ENCODE peak calls at places on chromosomes 1 and 21, in ten cellular contexts. T is fibroblast of lung; O is suprapubic skin; L is PC-3; M is A549; D is adrenal gland; Y is BE2C; P is sigmoid colon; H is CD8-positive, alpha-beta T cell; N is ovary. C is an unnamed sample.
A peak's percentile ranks its signal among the peaks of the same experiment; 100 is the strongest.

GRCh38 chr1:38038836-38039235 is 7.8 kb downstream of the POU3F1 start:
- DNase-seq in T (peak; percentile 77), O (no peak), L (peak; percentile 62), M (no peak), D (no peak), Y (no peak), P (no peak), H (no peak), N (no peak), C (no peak)

GRCh38 chr21:40047211-40047610 is 180.0 kb downstream of the PCP4 start:
- DNase-seq in T (no peak), O (no peak), L (no peak), M (no peak), D (no peak), Y (no peak), P (no peak), H (no peak), N (no peak), C (no peak)

GRCh38 chr1:172356620-172357019 is 63.9 kb upstream of the C1orf105 start:
- DNase-seq in T (peak; percentile 87), O (no peak), L (peak; percentile 95), M (peak; percentile 44), D (peak; percentile 60), Y (no peak), P (no peak), H (no peak), N (peak; percentile 42), C (peak; percentile 79)

GRCh38 chr1:204692320-204692851 is 6.8 kb upstream of the LRRN2 start:
- DNase-seq in T (no peak), O (no peak), L (peak; percentile 52), M (no peak), D (no peak), Y (no peak), P (peak; percentile 19), H (no peak), N (no peak), C (no peak)

GRCh38 chr1:27142464-27142863 is 12.5 kb downstream of the SLC9A1 start:
- DNase-seq in T (no peak), O (no peak), L (peak; percentile 93), M (no peak), D (no peak), Y (no peak), P (no peak), H (no peak), N (no peak), C (no peak)

GRCh38 chr21:38333290-38334272 is 76.8 kb downstream of the KCNJ15 start:
- DNase-seq in T (no peak), O (no peak), L (no peak), M (no peak), D (no peak), Y (no peak), P (no peak), H (no peak), N (no peak), C (no peak)

GRCh38 chr1:178959543-178960460 is 65.9 kb upstream of the FAM20B start:
- DNase-seq in T (no peak), O (no peak), L (no peak), M (no peak), D (no peak), Y (no peak), P (no peak), H (no peak), N (no peak), C (no peak)

GRCh38 chr1:48692235-48692634 is 84.5 kb downstream of the BEND5 start:
- DNase-seq in T (no peak), O (no peak), L (no peak), M (no peak), D (no peak), Y (no peak), P (no peak), H (no peak), N (no peak), C (no peak)

GRCh38 chr1:1631793-1632420 is at the start of gene MMP23B:
- DNase-seq in T (no peak), O (no peak), L (peak; percentile 43), M (no peak), D (no peak), Y (peak; percentile 13), P (peak; percentile 69), H (no peak), N (peak; percentile 75), C (no peak)

GRCh38 chr1:54742262-54742661 is 22.1 kb downstream of the PARS2 start:
- DNase-seq in T (no peak), O (no peak), L (no peak), M (no peak), D (no peak), Y (no peak), P (no peak), H (no peak), N (no peak), C (no peak)

GRCh38 chr21:16942703-16943102 is 570.1 kb upstream of the CXADR start:
- DNase-seq in T (peak; percentile 29), O (no peak), L (peak; percentile 6), M (no peak), D (no peak), Y (peak; percentile 50), P (no peak), H (no peak), N (no peak), C (no peak)

GRCh38 chr1:50420689-50421365 is 2.4 kb downstream of the DMRTA2 start:
- DNase-seq in T (no peak), O (no peak), L (no peak), M (no peak), D (no peak), Y (no peak), P (no peak), H (no peak), N (no peak), C (no peak)

GRCh38 chr1:180953291-180953747 is 40.6 kb downstream of the KIAA1614 start:
- DNase-seq in T (no peak), O (peak; percentile 83), L (peak; percentile 33), M (no peak), D (no peak), Y (no peak), P (peak; percentile 71), H (no peak), N (no peak), C (no peak)

GRCh38 chr1:6000444-6001288 is 8.4 kb upstream of the NPHP4 start:
- DNase-seq in T (no peak), O (peak; percentile 58), L (no peak), M (no peak), D (no peak), Y (no peak), P (peak; percentile 52), H (no peak), N (no peak), C (no peak)

GRCh38 chr1:107829083-107829771 is 135.8 kb downstream of the VAV3 start:
- DNase-seq in T (peak; percentile 48), O (no peak), L (no peak), M (no peak), D (no peak), Y (no peak), P (no peak), H (no peak), N (no peak), C (no peak)

DNA sequence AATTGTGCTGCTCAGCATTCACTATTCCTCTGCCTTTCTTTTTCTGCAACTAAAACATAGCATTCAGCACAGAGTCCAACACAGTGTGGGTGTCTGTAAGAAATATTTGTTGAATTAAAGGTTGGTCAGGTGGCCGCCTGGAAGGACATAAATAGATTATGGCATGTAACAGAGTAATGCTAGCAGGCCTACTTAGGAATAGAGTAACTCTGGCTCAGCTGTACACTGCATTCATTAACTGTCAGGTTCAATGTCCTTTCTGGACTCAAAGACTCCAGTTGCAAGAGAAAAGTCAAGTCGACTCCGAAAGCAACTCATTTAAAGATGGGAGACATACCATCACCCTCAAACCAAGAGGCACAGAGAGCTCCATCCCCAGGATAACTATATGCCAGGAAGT is 116.0 kb downstream of the LMX1A start:
- DNase-seq in T (no peak), O (no peak), L (no peak), M (no peak), D (no peak), Y (no peak), P (no peak), H (no peak), N (no peak), C (no peak)
- H3K4me1 ChIP-seq in T (no peaks in the 10 kb centered on the region), O (peaks cover 8% of the 10 kb centered on the region), L (no peaks in the 10 kb centered on the region), M (peaks cover 3% of the 10 kb centered on the region), D (peaks cover 3% of the 10 kb centered on the region), Y (no peaks in the 10 kb centered on the region), P (peaks cover 7% of the 10 kb centered on the region), H (no peaks in the 10 kb centered on the region), N (peaks cover 2% of the 10 kb centered on the region), C (no peaks in the 10 kb centered on the region)

DNA sequence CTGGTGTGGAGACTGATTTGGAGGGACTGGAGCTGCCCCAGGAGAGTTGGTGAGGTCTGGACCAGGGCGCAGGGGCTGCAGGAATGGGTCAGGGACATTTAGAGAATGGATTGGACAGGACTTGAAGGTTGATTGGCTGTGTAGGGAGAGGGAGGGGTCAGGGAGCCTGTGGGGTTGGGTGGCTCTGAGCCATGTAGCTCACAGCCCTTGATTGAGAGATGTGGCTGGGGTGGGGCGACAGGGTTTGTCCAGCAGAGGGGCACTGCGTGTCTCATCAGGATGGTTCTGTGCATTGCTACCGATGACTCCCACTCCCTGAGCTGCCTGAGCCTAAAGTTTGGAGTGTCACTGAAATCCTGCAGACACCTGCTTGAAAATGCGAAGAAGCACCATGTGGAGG is 12.1 kb downstream of the AZIN2 start:
- DNase-seq in T (no peak), O (no peak), L (no peak), M (no peak), D (no peak), Y (peak; percentile 21), P (no peak), H (no peak), N (no peak), C (no peak)
- TF ChIP-seq CTCF in T (no peak), O (no peak), L (no peak), M (no peak), D (no peak), Y (no peak), P (no peak), H (no peak), N (no peak), C (no peak)

DNA sequence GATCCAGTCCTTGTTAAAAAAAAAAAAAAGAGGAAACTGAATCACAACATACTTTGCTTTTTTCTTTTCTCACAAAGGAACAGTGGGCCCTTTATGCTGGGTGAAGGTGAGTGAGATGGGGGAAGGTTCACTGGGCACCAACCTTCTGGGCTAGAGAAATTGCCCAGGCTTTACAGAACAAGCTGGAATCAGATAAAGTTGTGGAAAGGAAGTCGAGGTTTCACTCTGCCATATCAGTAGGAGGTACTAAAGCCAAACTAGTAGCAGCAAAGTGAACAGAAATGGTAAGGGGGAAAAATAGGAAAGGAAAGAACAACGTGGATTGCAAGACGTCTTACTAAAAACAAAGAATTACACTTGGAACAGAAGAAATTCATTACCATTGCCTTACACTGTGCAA is 2.9 kb downstream of the IFNAR2 start:
- DNase-seq in T (no peak), O (no peak), L (no peak), M (no peak), D (no peak), Y (no peak), P (no peak), H (no peak), N (no peak), C (no peak)
- H3K4me1 ChIP-seq in T (no peaks in the 10 kb centered on the region), O (peaks cover 25% of the 10 kb centered on the region), L (peaks cover 15% of the 10 kb centered on the region), M (peaks cover 36% of the 10 kb centered on the region), D (peaks cover 17% of the 10 kb centered on the region), Y (peaks cover 4% of the 10 kb centered on the region), P (peaks cover 24% of the 10 kb centered on the region), H (peaks cover 70% of the 10 kb centered on the region), N (peaks cover 3% of the 10 kb centered on the region), C (no peaks in the 10 kb centered on the region)

DNA sequence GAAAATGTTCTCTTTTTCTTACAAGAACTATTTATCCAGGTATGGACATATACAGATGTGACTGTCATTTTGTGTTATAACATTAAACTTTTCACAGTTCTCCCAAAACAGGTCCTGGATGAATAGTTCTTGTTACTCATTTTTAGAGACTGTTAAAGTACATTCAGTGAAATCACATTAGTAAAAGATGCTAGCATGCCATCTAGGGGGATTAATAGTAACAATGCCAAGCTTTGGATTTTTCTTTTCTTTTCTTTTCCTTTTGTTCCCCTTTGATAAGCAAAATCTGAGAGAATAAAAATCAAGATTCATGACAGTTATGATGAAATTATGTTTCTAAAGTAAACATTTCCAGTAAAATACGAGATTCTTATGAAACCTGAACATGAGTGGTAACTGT is 77.6 kb downstream of the TPR start:
- DNase-seq in T (no peak), O (no peak), L (peak; percentile 13), M (no peak), D (no peak), Y (no peak), P (no peak), H (no peak), N (no peak), C (no peak)
- TF ChIP-seq CTCF in T (no peak), O (no peak), L (no peak), M (peak; percentile 27), D (no peak), Y (no peak), P (no peak), H (no peak), N (no peak), C (no peak)